ENCODE peak calls at places on chromosome 1, in nine cellular contexts. L is fibroblast of pulmonary artery, I is AG09309, J is Caco-2, N is tibial artery, S is cardiac muscle cell, E is stomach, A is bronchial epithelial cell, G is fibroblast of lung. M is an unnamed sample.

GRCh38 chr1:209675567-209676154 is 449 bp downstream of the G0S2 start:
- DNase-seq in L (no peak), I (no peak), J (peak), N (no peak), S (peak), E (peak), A (no peak), G (peak), M (peak)

GRCh38 chr1:112530832-112531231 is 22.1 kb downstream of the WNT2B start:
- DNase-seq in L (no peak), I (no peak), J (no peak), N (no peak), S (no peak), E (no peak), A (no peak), G (no peak), M (no peak)

GRCh38 chr1:41365320-41365633 is 4.0 kb downstream of the FOXO6 start:
- DNase-seq in L (no peak), I (no peak), J (no peak), N (no peak), S (no peak), E (no peak), A (no peak), G (no peak), M (no peak)

GRCh38 chr1:178284059-178284458 is 190.2 kb downstream of the RASAL2 start:
- DNase-seq in L (no peak), I (no peak), J (no peak), N (no peak), S (no peak), E (no peak), A (no peak), G (no peak), M (peak)

GRCh38 chr1:203692565-203693470 is 66.2 kb downstream of the ATP2B4 start:
- DNase-seq in L (peak), I (peak), J (peak), N (peak), S (peak), E (peak), A (peak), G (peak), M (peak)

GRCh38 chr1:105337427-105337826 is 1587.7 kb downstream of the AMY1C start:
- DNase-seq in L (no peak), I (no peak), J (no peak), N (no peak), S (no peak), E (no peak), A (no peak), G (no peak), M (no peak)

GRCh38 chr1:37995773-37996379 is 6.1 kb upstream of the SF3A3 start:
- DNase-seq in L (peak), I (peak), J (no peak), N (peak), S (peak), E (peak), A (peak), G (peak), M (peak)

GRCh38 chr1:44811234-44811633 is 2.9 kb downstream of the BTBD19 start:
- DNase-seq in L (no peak), I (no peak), J (no peak), N (no peak), S (no peak), E (no peak), A (no peak), G (no peak), M (no peak)

GRCh38 chr1:33791251-33791650 is 72.6 kb upstream of the HMGB4 start:
- DNase-seq in L (no peak), I (no peak), J (no peak), N (no peak), S (no peak), E (no peak), A (no peak), G (no peak), M (no peak)

GRCh38 chr1:20446796-20447195 is 39.2 kb downstream of the CAMK2N1 start:
- DNase-seq in L (peak), I (no peak), J (no peak), N (no peak), S (peak), E (no peak), A (peak), G (peak), M (no peak)

GRCh38 chr1:68495968-68496679 is 758 bp downstream of the DEPDC1 start:
- DNase-seq in L (no peak), I (no peak), J (no peak), N (no peak), S (no peak), E (no peak), A (peak), G (no peak), M (no peak)

GRCh38 chr1:31183927-31184554 is 55.6 kb downstream of the NKAIN1 start:
- DNase-seq in L (peak), I (no peak), J (peak), N (no peak), S (peak), E (peak), A (peak), G (no peak), M (no peak)

GRCh38 chr1:66492424-66492823 is 41.5 kb upstream of the SGIP1 start:
- DNase-seq in L (no peak), I (no peak), J (no peak), N (no peak), S (no peak), E (no peak), A (no peak), G (no peak), M (no peak)

GRCh38 chr1:66490817-66491216 is 43.1 kb upstream of the SGIP1 start:
- DNase-seq in L (peak), I (no peak), J (no peak), N (no peak), S (peak), E (no peak), A (no peak), G (no peak), M (no peak)

GRCh38 chr1:66493731-66494130 is 40.2 kb upstream of the SGIP1 start:
- DNase-seq in L (no peak), I (no peak), J (no peak), N (no peak), S (no peak), E (no peak), A (no peak), G (peak), M (no peak)

GRCh38 chr1:66489972-66490601 is 43.9 kb upstream of the SGIP1 start:
- DNase-seq in L (no peak), I (no peak), J (no peak), N (no peak), S (peak), E (no peak), A (no peak), G (no peak), M (no peak)

DNA sequence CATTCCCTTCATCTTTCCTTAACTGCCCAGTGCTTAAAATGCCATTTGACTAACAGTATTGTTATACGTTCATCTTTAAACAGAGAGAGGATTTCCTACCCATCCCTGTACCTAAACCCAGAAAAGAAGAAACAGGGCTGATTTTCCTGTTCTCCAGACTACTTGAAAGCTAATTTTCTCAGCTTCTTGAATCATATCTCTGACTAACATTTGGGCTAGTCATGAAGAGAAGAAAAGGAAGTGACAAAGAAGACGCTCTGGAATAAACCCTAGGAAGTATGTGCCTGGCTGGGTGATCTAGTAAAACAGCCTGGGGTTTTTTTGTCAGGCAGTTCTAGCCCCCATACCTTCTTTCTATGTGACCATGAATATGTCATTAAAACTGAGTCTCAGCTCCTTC is 44.8 kb upstream of the SGIP1 start:
- DNase-seq in L (peak), I (no peak), J (no peak), N (no peak), S (peak), E (no peak), A (peak), G (peak), M (no peak)
- H3K4me3 ChIP-seq in L (no peak), I (no peak), J (no peak), N (no peak), S (no peak), E (no peak), A (no peak), G (no peak), M (no peak)

GRCh38 chr1:116024629-116025028 is 48.3 kb downstream of the SLC22A15 start:
- DNase-seq in L (no peak), I (no peak), J (no peak), N (no peak), S (no peak), E (no peak), A (no peak), G (no peak), M (no peak)

GRCh38 chr1:116018007-116018406 is 41.7 kb downstream of the SLC22A15 start:
- DNase-seq in L (no peak), I (no peak), J (no peak), N (no peak), S (no peak), E (no peak), A (no peak), G (no peak), M (no peak)

GRCh38 chr1:116015679-116016078 is 39.4 kb downstream of the SLC22A15 start:
- DNase-seq in L (no peak), I (no peak), J (no peak), N (no peak), S (no peak), E (no peak), A (no peak), G (no peak), M (no peak)

GRCh38 chr1:116019653-116020253 is 43.4 kb downstream of the SLC22A15 start:
- DNase-seq in L (no peak), I (no peak), J (no peak), N (no peak), S (no peak), E (no peak), A (no peak), G (no peak), M (no peak)

GRCh38 chr1:116020668-116021272 is 44.5 kb downstream of the SLC22A15 start:
- DNase-seq in L (peak), I (peak), J (peak), N (peak), S (peak), E (peak), A (peak), G (peak), M (peak)
- TF ChIP-seq CTCF in L (peak), I (peak), J (peak), N (peak), S (peak), E (peak), A (peak), G (peak), M (peak)

GRCh38 chr1:245310605-245311531 is 156.1 kb downstream of the KIF26B start:
- DNase-seq in L (peak), I (no peak), J (no peak), N (no peak), S (peak), E (no peak), A (no peak), G (peak), M (no peak)
- H3K4me3 ChIP-seq in L (no peak), I (no peak), J (no peak), N (no peak), S (no peak), E (no peak), A (no peak), G (no peak), M (peak)

DNA sequence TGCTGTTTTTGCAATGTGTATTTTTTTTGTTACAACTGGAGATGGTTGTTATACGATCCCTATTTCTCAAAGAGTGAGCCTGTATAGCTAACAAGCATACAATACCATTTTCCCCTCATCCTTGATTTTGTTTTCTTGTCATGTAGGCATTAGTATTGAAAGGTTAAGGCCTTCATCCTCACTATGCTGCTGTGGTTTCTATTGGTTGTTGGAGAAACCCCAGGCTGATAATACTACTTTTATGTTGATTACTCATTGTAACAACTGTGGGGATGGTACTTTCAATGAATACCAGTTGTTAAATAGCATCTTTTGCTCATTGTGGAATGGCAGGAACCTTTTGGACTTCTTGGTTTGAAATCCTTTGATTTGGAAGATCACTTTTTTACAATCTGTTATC is 39.0 kb upstream of the MACF1 start:
- DNase-seq in L (no peak), I (no peak), J (no peak), N (no peak), S (no peak), E (no peak), A (no peak), G (no peak), M (no peak)
- TF ChIP-seq CTCF in L (no peak), I (no peak), J (no peak), N (no peak), S (no peak), E (no peak), A (no peak), G (no peak), M (no peak)

DNA sequence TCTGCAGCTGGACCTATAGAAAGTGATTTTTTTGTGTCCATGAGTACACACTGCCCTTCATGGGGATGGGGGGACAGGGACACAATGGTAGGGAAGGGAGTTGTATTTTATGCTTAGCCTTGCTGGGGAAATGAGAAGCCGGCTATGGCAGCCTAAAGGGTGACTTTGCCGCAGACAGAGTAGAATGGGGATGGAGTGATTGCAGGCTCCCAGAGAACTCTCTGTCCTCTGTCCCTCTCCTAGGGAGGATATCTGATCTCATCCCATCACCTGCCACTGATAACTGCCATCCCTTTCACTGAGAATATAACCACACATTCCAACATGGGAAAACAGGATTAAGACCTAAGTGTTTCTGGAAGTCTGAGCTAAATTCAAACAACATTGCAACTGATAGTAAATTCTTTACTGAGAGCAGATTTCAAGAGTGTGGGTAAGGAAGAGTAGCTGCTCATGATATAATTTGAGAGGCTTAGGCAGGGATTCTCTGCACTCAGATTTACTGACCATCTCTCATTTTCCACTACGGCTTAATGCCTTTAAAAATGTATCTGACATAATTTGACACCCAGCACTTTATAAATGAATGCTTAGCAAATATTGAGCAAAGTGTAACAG is 13.9 kb downstream of the SH2D1B start:
- DNase-seq in L (no peak), I (no peak), J (no peak), N (no peak), S (no peak), E (no peak), A (no peak), G (no peak), M (no peak)
- H3K4me3 ChIP-seq in L (no peak), I (no peak), J (no peak), N (no peak), S (no peak), E (no peak), A (no peak), G (no peak), M (no peak)

GRCh38 chr1:94817697-94818096 is 2.5 kb upstream of the SLC44A3 start:
- DNase-seq in L (no peak), I (no peak), J (no peak), N (no peak), S (no peak), E (no peak), A (no peak), G (no peak), M (no peak)

GRCh38 chr1:94820918-94821317 is 761 bp downstream of the SLC44A3 start:
- DNase-seq in L (no peak), I (no peak), J (no peak), N (no peak), S (no peak), E (no peak), A (no peak), G (no peak), M (no peak)

GRCh38 chr1:94821636-94822305 is 1.6 kb downstream of the SLC44A3 start:
- DNase-seq in L (no peak), I (no peak), J (no peak), N (no peak), S (no peak), E (no peak), A (no peak), G (no peak), M (no peak)

GRCh38 chr1:94819584-94819944 is 593 bp upstream of the SLC44A3 start:
- DNase-seq in L (no peak), I (no peak), J (no peak), N (no peak), S (no peak), E (no peak), A (no peak), G (no peak), M (no peak)

GRCh38 chr1:94819945-94820746 is at the start of gene SLC44A3:
- DNase-seq in L (peak), I (no peak), J (peak), N (no peak), S (peak), E (peak), A (no peak), G (peak), M (peak)
- TF ChIP-seq CTCF in L (no peak), I (peak), J (no peak), N (peak), S (peak), E (no peak), A (peak), G (peak), M (peak)

GRCh38 chr1:15858672-15859372 is 11.3 kb downstream of the SPEN start:
- DNase-seq in L (no peak), I (no peak), J (no peak), N (no peak), S (no peak), E (no peak), A (no peak), G (no peak), M (no peak)

GRCh38 chr1:15863156-15863901 is 15.8 kb downstream of the SPEN start:
- DNase-seq in L (no peak), I (no peak), J (no peak), N (no peak), S (no peak), E (no peak), A (no peak), G (no peak), M (no peak)

GRCh38 chr1:15856888-15857287 is 9.4 kb downstream of the SPEN start:
- DNase-seq in L (no peak), I (no peak), J (no peak), N (no peak), S (no peak), E (no peak), A (no peak), G (no peak), M (no peak)

GRCh38 chr1:15852828-15853302 is 5.4 kb downstream of the SPEN start:
- DNase-seq in L (no peak), I (no peak), J (no peak), N (no peak), S (no peak), E (no peak), A (no peak), G (peak), M (no peak)

DNA sequence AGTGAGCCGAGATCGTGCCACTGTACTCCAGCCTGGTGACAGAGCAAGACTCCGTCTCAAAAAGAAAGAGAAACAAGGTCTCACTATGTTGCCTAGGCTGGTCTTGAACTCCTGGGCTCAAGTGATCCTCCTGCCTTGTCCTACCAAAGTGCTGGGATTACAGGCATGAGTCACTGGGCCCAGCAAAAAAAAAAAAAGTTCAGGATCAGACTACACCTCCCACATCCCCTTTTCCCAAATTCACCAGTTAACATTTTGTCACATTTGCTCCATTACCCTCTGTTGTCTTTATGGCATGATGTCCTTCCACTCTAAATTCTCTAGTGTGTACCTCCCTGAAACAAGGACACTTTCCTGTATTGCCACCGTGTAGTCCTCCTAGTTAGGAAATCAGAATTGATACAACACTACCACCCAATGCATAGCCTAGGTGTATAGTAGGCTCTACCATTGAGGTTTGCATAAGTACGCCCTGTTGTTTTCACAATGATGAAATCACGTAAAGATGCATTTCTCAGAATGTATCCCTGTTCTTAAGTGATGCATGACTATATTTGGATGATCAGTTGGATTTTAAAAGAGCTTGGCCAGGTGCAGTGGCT is 10.7 kb downstream of the SPEN start:
- DNase-seq in L (no peak), I (no peak), J (no peak), N (no peak), S (no peak), E (no peak), A (no peak), G (no peak), M (no peak)
- H3K4me3 ChIP-seq in L (no peak), I (no peak), J (no peak), N (no peak), S (no peak), E (no peak), A (no peak), G (no peak), M (no peak)